ENCODE peak calls at places on chromosomes 4 and X, in four cellular contexts. One of them, this sample, is unnamed.
A peak's percentile ranks its signal among the peaks of the same experiment; 100 is the strongest.

GRCh38 chr4:80529021-80529420 is 193.5 kb downstream of the CFAP299 start:
- DNase-seq in K562: no peak
- DNase-seq in A673: no peak
- DNase-seq in Peyer's patch: no peak
- DNase-seq in this sample: no peak

GRCh38 chrX:132353430-132353829 is 134.2 kb upstream of the RAP2C start:
- DNase-seq in K562: no peak
- DNase-seq in Peyer's patch: no peak
- DNase-seq in A673: no peak
- DNase-seq in this sample: no peak

GRCh38 chr4:17027495-17027894 is 129.1 kb upstream of the LDB2 start:
- DNase-seq in Peyer's patch: no peak
- DNase-seq in A673: peak; percentile 80
- DNase-seq in K562: no peak
- DNase-seq in this sample: no peak

GRCh38 chrX:15849555-15849954 is 5.1 kb downstream of the AP1S2 start:
- DNase-seq in Peyer's patch: no peak
- DNase-seq in K562: peak; percentile 13
- DNase-seq in A673: peak; percentile 59
- DNase-seq in this sample: peak; percentile 14

GRCh38 chr4:82401600-82401999 is 27.8 kb upstream of the HNRNPD start:
- DNase-seq in A673: no peak
- DNase-seq in K562: no peak
- DNase-seq in Peyer's patch: no peak
- DNase-seq in this sample: no peak

GRCh38 chr4:110663738-110664444 is 41.0 kb upstream of the PITX2 start:
- DNase-seq in K562: no peak
- DNase-seq in Peyer's patch: no peak
- DNase-seq in A673: peak; percentile 19
- DNase-seq in this sample: no peak

GRCh38 chrX:130170752-130171445 is 863 bp upstream of the RAB33A start:
- DNase-seq in A673: peak; percentile 85
- DNase-seq in K562: no peak
- DNase-seq in Peyer's patch: no peak
- DNase-seq in this sample: no peak

GRCh38 chr4:28811025-28811424 is 1909.1 kb upstream of the PCDH7 start:
- DNase-seq in Peyer's patch: no peak
- DNase-seq in A673: no peak
- DNase-seq in K562: no peak
- DNase-seq in this sample: no peak

GRCh38 chr4:121156822-121157769 is 7.0 kb downstream of the TNIP3 start:
- DNase-seq in Peyer's patch: peak; percentile 50
- DNase-seq in A673: peak; percentile 62
- DNase-seq in K562: peak; percentile 0
- DNase-seq in this sample: peak; percentile 55

GRCh38 chrX:147646949-147647717 is 264.6 kb upstream of the FMR1 start:
- DNase-seq in Peyer's patch: no peak
- DNase-seq in K562: no peak
- DNase-seq in A673: no peak
- DNase-seq in this sample: no peak

GRCh38 chrX:13121020-13121419 is 76.6 kb upstream of the FAM9C start:
- DNase-seq in A673: no peak
- DNase-seq in K562: no peak
- DNase-seq in Peyer's patch: no peak
- DNase-seq in this sample: no peak

GRCh38 chr4:147590249-147590920 is 26.8 kb upstream of the TMEM184C start:
- DNase-seq in Peyer's patch: no peak
- DNase-seq in K562: peak; percentile 61
- DNase-seq in A673: peak; percentile 87
- DNase-seq in this sample: peak; percentile 73

GRCh38 chr4:55397024-55397520 is 1.3 kb downstream of the TMEM165 start:
- DNase-seq in Peyer's patch: no peak
- DNase-seq in A673: no peak
- DNase-seq in K562: peak; percentile 43
- DNase-seq in this sample: no peak

GRCh38 chr4:24741915-24742314 is 53.5 kb upstream of the SOD3 start:
- DNase-seq in Peyer's patch: no peak
- DNase-seq in A673: no peak
- DNase-seq in K562: no peak
- DNase-seq in this sample: no peak

GRCh38 chr4:111064342-111064993 is 441.6 kb upstream of the PITX2 start:
- DNase-seq in A673: no peak
- DNase-seq in K562: no peak
- DNase-seq in Peyer's patch: no peak
- DNase-seq in this sample: no peak

GRCh38 chr4:53644607-53645006 is 53.3 kb upstream of the LNX1 start:
- DNase-seq in A673: no peak
- DNase-seq in Peyer's patch: peak; percentile 76
- DNase-seq in K562: no peak
- DNase-seq in this sample: no peak

GRCh38 chrX:28910501-28910900 is 323.3 kb downstream of the IL1RAPL1 start:
- DNase-seq in A673: no peak
- DNase-seq in Peyer's patch: no peak
- DNase-seq in K562: no peak
- DNase-seq in this sample: no peak

GRCh38 chrX:73239242-73239641 is 24.6 kb upstream of the NAP1L2 start:
- DNase-seq in K562: no peak
- DNase-seq in A673: no peak
- DNase-seq in Peyer's patch: no peak
- DNase-seq in this sample: no peak

GRCh38 chrX:150864127-150864526 is 34.3 kb downstream of the CD99L2 start:
- DNase-seq in Peyer's patch: no peak
- DNase-seq in K562: no peak
- DNase-seq in A673: no peak
- DNase-seq in this sample: no peak

GRCh38 chr4:118396881-118397666 is 44.3 kb upstream of the PRSS12 start:
- DNase-seq in A673: no peak
- DNase-seq in Peyer's patch: no peak
- DNase-seq in K562: no peak
- DNase-seq in this sample: no peak

GRCh38 chrX:118345045-118345400 is 883 bp upstream of the WDR44 start:
- DNase-seq in Peyer's patch: no peak
- DNase-seq in K562: peak; percentile 32
- DNase-seq in A673: no peak
- DNase-seq in this sample: no peak

GRCh38 chr4:139617702-139618490 is 47.7 kb upstream of the MGST2 start:
- DNase-seq in Peyer's patch: no peak
- DNase-seq in A673: peak; percentile 64
- DNase-seq in K562: peak; percentile 30
- DNase-seq in this sample: no peak

GRCh38 chrX:13659057-13659456 is 6.1 kb downstream of the TCEANC start:
- DNase-seq in Peyer's patch: no peak
- DNase-seq in A673: no peak
- DNase-seq in K562: no peak
- DNase-seq in this sample: no peak

GRCh38 chr4:145231906-145232700 is 51.7 kb upstream of the OTUD4 start:
- DNase-seq in A673: no peak
- DNase-seq in K562: no peak
- DNase-seq in Peyer's patch: no peak
- DNase-seq in this sample: no peak

GRCh38 chrX:102976793-102977495 is 39.9 kb downstream of the RAB40AL start:
- DNase-seq in A673: no peak
- DNase-seq in Peyer's patch: no peak
- DNase-seq in K562: no peak
- DNase-seq in this sample: no peak

GRCh38 chr4:116099596-116099995 is 985.8 kb downstream of the TRAM1L1 start:
- DNase-seq in K562: no peak
- DNase-seq in Peyer's patch: no peak
- DNase-seq in A673: no peak
- DNase-seq in this sample: no peak

GRCh38 chrX:40933132-40934078 is 151.8 kb upstream of the USP9X start:
- DNase-seq in Peyer's patch: no peak
- DNase-seq in A673: peak; percentile 87
- DNase-seq in K562: peak; percentile 83
- DNase-seq in this sample: no peak
- H3K4me3 ChIP-seq in Peyer's patch: peak overlapping the region; percentile 4
- H3K4me3 ChIP-seq in A673: peak overlapping the region; percentile 8
- H3K4me3 ChIP-seq in K562: peak overlapping the region; percentile 21
- H3K4me3 ChIP-seq in this sample: no peak overlapping the region

GRCh38 chr4:108622022-108622421 is 1.6 kb downstream of the RPL34 start:
- DNase-seq in A673: no peak
- DNase-seq in K562: no peak
- DNase-seq in Peyer's patch: no peak
- DNase-seq in this sample: no peak

GRCh38 chr4:108624263-108625056 is 4.1 kb downstream of the RPL34 start:
- DNase-seq in A673: no peak
- DNase-seq in Peyer's patch: no peak
- DNase-seq in K562: no peak
- DNase-seq in this sample: no peak

GRCh38 chr4:108620933-108621905 is 843 bp downstream of the RPL34 start:
- DNase-seq in A673: no peak
- DNase-seq in Peyer's patch: no peak
- DNase-seq in K562: no peak
- DNase-seq in this sample: no peak

GRCh38 chr4:108620101-108620932 is at the start of gene RPL34:
- DNase-seq in A673: peak; percentile 99
- DNase-seq in Peyer's patch: peak; percentile 94
- DNase-seq in K562: peak; percentile 99
- DNase-seq in this sample: peak; percentile 98

GRCh38 chr4:108622828-108623227 is 2.5 kb downstream of the RPL34 start:
- DNase-seq in A673: no peak
- DNase-seq in K562: no peak
- DNase-seq in Peyer's patch: no peak
- DNase-seq in this sample: no peak
- H3K36me3 ChIP-seq in A673: peaks cover 64% of the 10 kb centered on the region
- H3K36me3 ChIP-seq in K562: peaks cover 73% of the 10 kb centered on the region
- H3K36me3 ChIP-seq in Peyer's patch: no peaks in the 10 kb centered on the region
- H3K36me3 ChIP-seq in this sample: peaks cover 74% of the 10 kb centered on the region

GRCh38 chrX:25180242-25180641 is 164.5 kb upstream of the ARX start:
- DNase-seq in Peyer's patch: no peak
- DNase-seq in K562: no peak
- DNase-seq in A673: no peak
- DNase-seq in this sample: no peak

GRCh38 chrX:25175743-25176142 is 160.0 kb upstream of the ARX start:
- DNase-seq in A673: no peak
- DNase-seq in Peyer's patch: no peak
- DNase-seq in K562: no peak
- DNase-seq in this sample: no peak

GRCh38 chrX:25178555-25178954 is 162.8 kb upstream of the ARX start:
- DNase-seq in Peyer's patch: no peak
- DNase-seq in K562: no peak
- DNase-seq in A673: no peak
- DNase-seq in this sample: no peak

GRCh38 chrX:25175171-25175570 is 159.4 kb upstream of the ARX start:
- DNase-seq in K562: no peak
- DNase-seq in A673: no peak
- DNase-seq in Peyer's patch: no peak
- DNase-seq in this sample: no peak
- TF ChIP-seq CTCF in K562: no peak
- TF ChIP-seq CTCF in A673: no peak
- TF ChIP-seq CTCF in Peyer's patch: no peak
- TF ChIP-seq CTCF in this sample: no peak

GRCh38 chr4:101418466-101418865 is 71.1 kb upstream of the PPP3CA start:
- DNase-seq in A673: no peak
- DNase-seq in K562: no peak
- DNase-seq in Peyer's patch: no peak
- DNase-seq in this sample: no peak

GRCh38 chr4:101415962-101416361 is 68.6 kb upstream of the PPP3CA start:
- DNase-seq in Peyer's patch: no peak
- DNase-seq in A673: no peak
- DNase-seq in K562: no peak
- DNase-seq in this sample: no peak

GRCh38 chr4:101417046-101417445 is 69.7 kb upstream of the PPP3CA start:
- DNase-seq in Peyer's patch: no peak
- DNase-seq in A673: no peak
- DNase-seq in K562: no peak
- DNase-seq in this sample: no peak

GRCh38 chr4:101419324-101420135 is 72.2 kb upstream of the PPP3CA start:
- DNase-seq in A673: peak; percentile 48
- DNase-seq in Peyer's patch: no peak
- DNase-seq in K562: no peak
- DNase-seq in this sample: no peak

GRCh38 chr4:101418055-101418454 is 70.7 kb upstream of the PPP3CA start:
- DNase-seq in A673: no peak
- DNase-seq in Peyer's patch: no peak
- DNase-seq in K562: no peak
- DNase-seq in this sample: no peak
- H3K4me3 ChIP-seq in A673: no peak overlapping the region
- H3K4me3 ChIP-seq in Peyer's patch: no peak overlapping the region
- H3K4me3 ChIP-seq in K562: no peak overlapping the region
- H3K4me3 ChIP-seq in this sample: no peak overlapping the region

GRCh38 chrX:77622233-77622632 is 163.8 kb downstream of the ATRX start:
- DNase-seq in K562: no peak
- DNase-seq in Peyer's patch: no peak
- DNase-seq in A673: no peak
- DNase-seq in this sample: no peak

GRCh38 chrX:77622672-77623071 is 163.3 kb downstream of the ATRX start:
- DNase-seq in A673: no peak
- DNase-seq in Peyer's patch: no peak
- DNase-seq in K562: no peak
- DNase-seq in this sample: no peak

GRCh38 chrX:77617206-77617605 is 168.8 kb downstream of the ATRX start:
- DNase-seq in A673: no peak
- DNase-seq in K562: no peak
- DNase-seq in Peyer's patch: no peak
- DNase-seq in this sample: no peak
- H3K36me3 ChIP-seq in A673: peaks cover 6% of the 10 kb centered on the region
- H3K36me3 ChIP-seq in K562: peaks cover 2% of the 10 kb centered on the region
- H3K36me3 ChIP-seq in Peyer's patch: no peaks in the 10 kb centered on the region
- H3K36me3 ChIP-seq in this sample: peaks cover 13% of the 10 kb centered on the region

GRCh38 chr4:61590881-61591280 is 390.8 kb downstream of the ADGRL3 start:
- DNase-seq in K562: no peak
- DNase-seq in A673: no peak
- DNase-seq in Peyer's patch: no peak
- DNase-seq in this sample: no peak
- TF ChIP-seq CTCF in K562: no peak
- TF ChIP-seq CTCF in A673: no peak
- TF ChIP-seq CTCF in Peyer's patch: no peak
- TF ChIP-seq CTCF in this sample: peak; percentile 32